ENCODE peak calls at places on chromosomes 16 and 17, in four cellular contexts. X is endothelial cell of umbilical vein, A is kidney, E is colonic mucosa. O is an unnamed sample.

GRCh38 chr17:61205406-61205805 is 194.2 kb upstream of the TBX2 start:
- DNase-seq in A (no peak), E (no peak), X (no peak), O (no peak)

GRCh38 chr16:87576191-87576590 is 26.1 kb upstream of the JPH3 start:
- DNase-seq in E (no peak), X (no peak), A (no peak), O (no peak)

GRCh38 chr17:21285164-21286065 is 904 bp downstream of the MAP2K3 start:
- DNase-seq in A (peak; percentile 78), E (peak; percentile 63), X (peak; percentile 54), O (peak; percentile 62)

GRCh38 chr17:71921726-71922320 is 199.0 kb upstream of the SOX9 start:
- DNase-seq in E (no peak), A (no peak), X (no peak), O (no peak)

GRCh38 chr16:106623-107324 is 28.7 kb downstream of the MPG start:
- DNase-seq in X (peak; percentile 71), E (peak; percentile 58), A (no peak), O (peak; percentile 95)

GRCh38 chr17:42414782-42415409 is 8.2 kb downstream of the CAVIN1 start:
- DNase-seq in E (no peak), A (no peak), X (peak; percentile 24), O (no peak)

GRCh38 chr17:43030137-43030767 is 5.2 kb downstream of the RND2 start:
- DNase-seq in X (no peak), A (no peak), E (no peak), O (no peak)

GRCh38 chr16:77849640-77850258 is 61.4 kb downstream of the VAT1L start:
- DNase-seq in X (no peak), E (no peak), A (no peak), O (no peak)

GRCh38 chr16:21101631-21102420 is 48.8 kb downstream of the DNAH3 start:
- DNase-seq in X (no peak), A (no peak), E (no peak), O (peak; percentile 12)

GRCh38 chr16:4372578-4373355 is 1.1 kb downstream of the VASN start:
- DNase-seq in A (no peak), E (peak; percentile 41), X (no peak), O (peak; percentile 50)

GRCh38 chr17:16383216-16383615 is 2.3 kb downstream of the UBB start:
- DNase-seq in X (no peak), A (no peak), E (no peak), O (no peak)
- H3K9ac ChIP-seq in X (no peak overlapping the region), A (peak overlapping the region; percentile 46), E (no peak overlapping the region), O (no peak overlapping the region)

DNA sequence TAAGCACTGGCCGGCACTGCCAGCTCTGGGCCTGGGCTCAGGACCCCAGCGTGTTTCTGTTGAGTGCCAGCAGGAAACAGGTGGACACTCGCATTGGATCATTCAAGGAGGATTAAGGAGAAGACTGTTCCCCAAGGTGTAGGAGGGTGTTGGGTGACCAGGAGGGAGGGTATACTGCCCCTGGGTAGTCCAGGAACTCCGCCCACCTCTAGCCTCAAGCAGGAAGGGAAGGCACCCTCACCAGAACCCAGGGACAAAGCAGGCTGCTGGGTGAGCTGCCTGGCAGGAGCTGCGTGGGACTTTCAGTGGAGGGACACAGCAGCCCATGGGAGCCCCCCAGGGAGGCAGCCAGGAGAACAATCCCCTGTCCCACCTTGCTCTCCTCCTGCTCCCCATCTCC is 7.7 kb upstream of the RAB37 start:
- DNase-seq in A (no peak), E (no peak), X (no peak), O (no peak)
- H3K4me1 ChIP-seq in A (no peaks in the 10 kb centered on the region), E (no peaks in the 10 kb centered on the region), X (no peaks in the 10 kb centered on the region), O (no peaks in the 10 kb centered on the region)

GRCh38 chr17:81994593-81995462 is 17.4 kb downstream of the ASPSCR1 start:
- DNase-seq in A (no peak), E (no peak), X (no peak), O (no peak)

GRCh38 chr17:81995463-81996231 is 18.2 kb downstream of the ASPSCR1 start:
- DNase-seq in A (peak; percentile 63), E (no peak), X (no peak), O (no peak)

GRCh38 chr17:81991684-81992513 is 14.5 kb downstream of the ASPSCR1 start:
- DNase-seq in A (peak; percentile 92), X (peak; percentile 36), E (peak; percentile 92), O (peak; percentile 82)

GRCh38 chr17:81996232-81996756 is 18.9 kb downstream of the ASPSCR1 start:
- DNase-seq in A (peak; percentile 69), E (no peak), X (no peak), O (no peak)

DNA sequence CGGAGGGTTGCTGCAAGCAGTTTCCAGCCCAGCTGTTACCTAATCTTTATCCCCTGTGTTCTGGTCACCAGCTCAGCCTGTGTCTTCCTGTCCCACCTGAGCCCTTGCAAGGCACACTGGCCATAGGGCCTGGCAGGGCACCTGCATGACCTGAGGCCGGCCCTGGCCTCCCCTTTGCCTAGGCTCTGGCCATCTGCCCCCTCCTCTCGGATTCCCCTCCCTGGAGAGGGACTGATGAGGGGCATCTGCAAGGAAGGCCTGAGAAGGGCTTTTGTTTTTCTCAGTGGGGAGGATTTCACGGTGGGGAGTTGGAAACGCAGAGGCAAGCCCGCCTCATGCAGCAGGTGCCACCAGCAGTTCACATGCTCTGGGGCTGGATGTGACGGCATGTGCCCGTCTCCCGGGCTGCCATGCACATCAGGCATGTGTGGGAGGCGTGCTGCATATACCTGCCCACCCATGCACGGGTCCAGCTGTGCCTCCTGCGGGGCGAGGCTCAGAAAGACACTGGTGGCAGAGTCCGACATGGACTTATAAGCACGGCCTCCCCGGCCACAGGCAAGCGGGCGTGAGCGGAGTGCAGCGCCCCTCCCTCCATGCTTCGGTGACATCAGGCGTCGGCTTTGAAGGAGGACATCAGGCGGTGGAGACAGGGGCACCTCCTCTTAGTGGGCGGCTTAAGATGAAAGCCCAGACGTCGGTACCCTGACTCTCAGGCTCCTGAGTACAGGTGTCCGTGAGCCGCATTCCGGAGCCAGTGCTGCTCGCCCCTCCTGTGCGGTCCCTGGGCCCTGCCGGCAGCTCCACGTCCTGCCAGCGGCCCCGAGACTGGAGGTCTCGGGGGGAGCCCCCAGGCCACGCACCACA is 16.5 kb downstream of the ASPSCR1 start:
- DNase-seq in E (no peak), A (no peak), X (no peak), O (no peak)
- H3K4me3 ChIP-seq in E (no peak overlapping the region), A (no peak overlapping the region), X (no peak overlapping the region), O (no peak overlapping the region)

GRCh38 chr17:16398270-16399267 is 16.8 kb upstream of the TRPV2 start:
- DNase-seq in E (no peak), X (peak; percentile 67), A (peak; percentile 29), O (no peak)
- H3K9ac ChIP-seq in E (no peak overlapping the region), X (no peak overlapping the region), A (no peak overlapping the region), O (no peak overlapping the region)

DNA sequence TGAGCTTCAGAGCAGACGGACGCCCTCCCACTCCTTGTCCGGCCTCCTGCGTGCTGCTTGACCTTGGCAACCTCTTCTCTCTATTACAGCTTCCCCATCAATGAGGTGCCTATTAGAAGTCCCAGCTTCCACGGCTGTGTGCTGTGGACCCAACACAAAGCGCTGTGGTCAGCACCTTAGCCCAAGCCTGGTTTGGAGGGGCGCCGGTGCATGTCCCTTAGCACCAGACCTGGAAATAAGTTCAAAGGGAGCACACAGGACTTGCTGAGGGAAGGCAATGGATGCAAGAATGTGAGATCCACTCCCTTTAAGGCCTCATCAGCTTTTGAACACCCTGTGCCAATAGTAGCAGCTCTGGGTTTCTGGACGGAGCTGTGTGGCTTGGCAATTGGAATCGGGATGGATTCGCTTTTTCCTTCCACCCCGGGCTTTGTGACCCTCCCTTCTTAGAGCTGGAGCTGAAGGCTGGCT is 239.3 kb upstream of the MAF start:
- DNase-seq in E (no peak), X (no peak), A (no peak), O (no peak)
- H3K4me1 ChIP-seq in E (no peaks in the 10 kb centered on the region), X (no peaks in the 10 kb centered on the region), A (no peaks in the 10 kb centered on the region), O (peaks cover 45% of the 10 kb centered on the region)

DNA sequence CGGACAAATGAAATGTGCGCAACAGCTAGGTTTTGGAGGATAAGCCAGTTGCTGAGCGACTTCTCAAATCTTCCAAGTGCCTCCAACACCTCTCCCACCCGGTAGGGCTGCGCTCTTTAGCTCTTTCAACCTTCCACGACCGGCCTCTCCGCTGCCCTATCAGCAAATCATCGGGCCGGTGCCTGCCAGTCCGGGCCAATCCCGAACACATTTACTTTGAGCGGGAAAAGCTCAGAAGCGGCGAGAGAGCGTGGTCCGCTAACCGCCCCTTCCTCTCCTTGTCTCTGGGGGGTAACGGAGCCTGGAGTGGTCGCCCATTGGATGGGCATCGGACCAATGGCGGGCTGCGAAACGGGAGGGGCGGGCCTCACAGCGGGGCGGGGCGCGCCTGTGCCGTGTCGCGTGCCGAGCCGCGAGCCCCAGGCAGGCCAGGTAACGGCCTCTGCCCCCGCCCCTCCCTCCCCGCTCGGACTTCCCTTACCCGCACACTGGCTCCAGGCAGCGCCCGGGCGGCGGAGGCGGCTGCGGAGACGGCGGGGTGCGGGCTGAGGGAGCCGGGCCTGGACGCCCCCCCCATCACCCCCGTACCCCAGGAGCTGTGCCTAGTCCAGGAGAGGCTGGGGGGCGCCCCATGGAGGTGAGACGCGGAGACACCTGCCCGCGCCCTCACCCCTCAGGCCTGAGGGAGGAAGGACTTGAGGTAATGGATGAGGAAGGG is at the start of gene MEIOC:
- DNase-seq in E (no peak), A (no peak), X (peak; percentile 19), O (peak; percentile 35)
- H3K4me3 ChIP-seq in E (peak within 1 kb of the TSS; percentile 17), A (no peak within 1 kb of the TSS), X (no peak within 1 kb of the TSS), O (peak within 1 kb of the TSS; percentile 37)

DNA sequence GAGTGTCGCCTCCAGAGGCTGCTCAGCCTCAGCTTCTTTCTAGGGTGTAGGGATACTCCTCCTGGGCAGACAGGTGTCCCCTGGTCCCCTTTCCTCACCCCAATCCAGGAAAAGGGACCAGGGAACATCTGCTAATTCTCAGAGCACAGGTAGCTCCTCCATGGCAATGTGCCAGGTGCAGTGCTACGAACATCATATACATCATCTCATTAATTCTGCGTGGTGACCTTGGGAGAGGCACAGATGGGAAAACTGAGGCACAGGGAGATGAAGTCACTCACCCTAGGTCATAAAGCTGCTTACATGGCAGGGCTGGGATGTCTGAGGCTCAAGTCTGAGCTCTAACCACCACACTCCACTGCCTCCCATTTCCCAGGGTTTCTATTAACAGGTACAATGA is 11.7 kb downstream of the HDAC5 start:
- DNase-seq in A (no peak), X (no peak), E (no peak), O (no peak)
- H3K9ac ChIP-seq in A (no peak overlapping the region), X (no peak overlapping the region), E (no peak overlapping the region), O (peak overlapping the region; percentile 21)

O was measured in adipocyte.